ENCODE peak calls at places on chromosome 13, in ten cellular contexts. L is activated naive CD4-positive, alpha-beta T cell; J is T-helper 2 cell treated with Interferon-gamma antibody and Interleukin-4, amounts not matched to agents 5 μg/mL and 100 μg/mL, for 36 hours; U is Daoy; V is A172; E is Calu3; X is choroid plexus epithelial cell; W is erythroblast; M is HFF-Myc; P is HCEC 1CT. R is an unnamed sample.

GRCh38 chr13:76991432-76991795 is 467 bp upstream of the CLN5 start:
- DNase-seq in L (peak; percentile 36), J (peak; percentile 72), U (peak; percentile 47), V (peak; percentile 11), E (no peak), X (no peak), W (no peak), M (no peak), P (no peak), R (no peak)

GRCh38 chr13:40480915-40481525 is 185.4 kb downstream of the FOXO1 start:
- DNase-seq in L (no peak), J (no peak), U (no peak), V (no peak), E (no peak), X (no peak), W (no peak), M (no peak), P (no peak), R (no peak)

GRCh38 chr13:67390462-67391093 is 160.4 kb upstream of the PCDH9 start:
- DNase-seq in L (no peak), J (no peak), U (no peak), V (peak; percentile 8), E (no peak), X (peak; percentile 88), W (no peak), M (no peak), P (peak; percentile 61), R (no peak)

GRCh38 chr13:29497137-29497654 is 98.3 kb downstream of the SLC7A1 start:
- DNase-seq in L (no peak), J (no peak), U (no peak), V (no peak), E (no peak), X (peak; percentile 89), W (no peak), M (no peak), P (no peak), R (peak; percentile 58)

GRCh38 chr13:38566023-38566422 is 120.9 kb upstream of the FREM2 start:
- DNase-seq in L (no peak), J (no peak), U (no peak), V (no peak), E (no peak), X (no peak), W (no peak), M (no peak), P (no peak), R (no peak)

GRCh38 chr13:95039415-95039814 is 261.8 kb downstream of the ABCC4 start:
- DNase-seq in L (no peak), J (no peak), U (no peak), V (no peak), E (no peak), X (peak; percentile 61), W (no peak), M (no peak), P (peak; percentile 10), R (no peak)

GRCh38 chr13:51645154-51645650 is 60.9 kb downstream of the WDFY2 start:
- DNase-seq in L (no peak), J (no peak), U (peak; percentile 22), V (peak; percentile 24), E (no peak), X (peak; percentile 92), W (peak; percentile 6), M (no peak), P (peak; percentile 68), R (peak; percentile 84)

GRCh38 chr13:50365683-50366391 is 350.6 kb downstream of the KCNRG start:
- DNase-seq in L (no peak), J (peak; percentile 72), U (peak; percentile 63), V (peak; percentile 41), E (peak; percentile 68), X (peak; percentile 23), W (no peak), M (no peak), P (no peak), R (no peak)

GRCh38 chr13:44165895-44166496 is 207.6 kb upstream of the SERP2 start:
- DNase-seq in L (no peak), J (no peak), U (no peak), V (no peak), E (no peak), X (no peak), W (no peak), M (no peak), P (no peak), R (peak; percentile 22)

GRCh38 chr13:87999141-87999765 is 328.1 kb downstream of the SLITRK5 start:
- DNase-seq in L (no peak), J (no peak), U (no peak), V (peak; percentile 87), E (no peak), X (peak; percentile 51), W (no peak), M (no peak), P (peak; percentile 65), R (peak; percentile 67)

GRCh38 chr13:40653558-40654318 is 12.7 kb downstream of the FOXO1 start:
- DNase-seq in L (no peak), J (no peak), U (no peak), V (no peak), E (no peak), X (no peak), W (no peak), M (no peak), P (no peak), R (peak; percentile 79)

GRCh38 chr13:84609716-84610115 is 727.4 kb upstream of the SLITRK1 start:
- DNase-seq in L (no peak), J (no peak), U (no peak), V (peak; percentile 4), E (no peak), X (peak; percentile 52), W (no peak), M (no peak), P (peak; percentile 80), R (no peak)

GRCh38 chr13:113585828-113586355 is 1.3 kb downstream of the TFDP1 start:
- DNase-seq in L (no peak), J (no peak), U (no peak), V (no peak), E (no peak), X (peak; percentile 13), W (peak; percentile 77), M (no peak), P (no peak), R (no peak)

GRCh38 chr13:113903361-113903760 is 39.5 kb upstream of the GAS6 start:
- DNase-seq in L (no peak), J (no peak), U (no peak), V (no peak), E (no peak), X (no peak), W (no peak), M (no peak), P (peak; percentile 58), R (no peak)

GRCh38 chr13:110298566-110299321 is 8.2 kb downstream of the COL4A1 start:
- DNase-seq in L (no peak), J (peak; percentile 46), U (no peak), V (no peak), E (no peak), X (peak; percentile 69), W (no peak), M (no peak), P (no peak), R (peak; percentile 72)

GRCh38 chr13:21683034-21683733 is 12.3 kb downstream of the FGF9 start:
- DNase-seq in L (no peak), J (no peak), U (peak; percentile 89), V (peak; percentile 88), E (no peak), X (no peak), W (no peak), M (no peak), P (peak; percentile 67), R (no peak)

GRCh38 chr13:47306991-47307390 is 410.1 kb upstream of the HTR2A start:
- DNase-seq in L (no peak), J (no peak), U (no peak), V (no peak), E (no peak), X (peak; percentile 13), W (no peak), M (no peak), P (no peak), R (no peak)

GRCh38 chr13:113589961-113590339 is 5.4 kb downstream of the TFDP1 start:
- DNase-seq in L (no peak), J (no peak), U (no peak), V (no peak), E (no peak), X (no peak), W (no peak), M (no peak), P (no peak), R (no peak)

GRCh38 chr13:74907788-74908187 is 574.2 kb downstream of the TBC1D4 start:
- DNase-seq in L (no peak), J (no peak), U (no peak), V (no peak), E (no peak), X (no peak), W (no peak), M (no peak), P (no peak), R (no peak)

GRCh38 chr13:36806102-36806501 is 12.9 kb upstream of the RFXAP start:
- DNase-seq in L (no peak), J (no peak), U (no peak), V (no peak), E (no peak), X (no peak), W (no peak), M (no peak), P (no peak), R (no peak)

GRCh38 chr13:66128692-66129269 is 1101.4 kb downstream of the PCDH9 start:
- DNase-seq in L (no peak), J (no peak), U (no peak), V (no peak), E (no peak), X (no peak), W (no peak), M (no peak), P (no peak), R (no peak)

GRCh38 chr13:91154954-91155353 is 192.5 kb upstream of the MIR17HG start:
- DNase-seq in L (no peak), J (no peak), U (no peak), V (no peak), E (no peak), X (no peak), W (no peak), M (no peak), P (no peak), R (peak; percentile 50)

GRCh38 chr13:52738719-52739467 is 727 bp downstream of the CNMD start:
- DNase-seq in L (peak; percentile 1), J (no peak), U (peak; percentile 27), V (no peak), E (no peak), X (no peak), W (peak; percentile 44), M (no peak), P (no peak), R (peak; percentile 62)

GRCh38 chr13:51453959-51454703 is 1.3 kb upstream of the INTS6 start:
- DNase-seq in L (no peak), J (peak; percentile 50), U (peak; percentile 7), V (peak; percentile 4), E (no peak), X (peak; percentile 42), W (peak; percentile 81), M (no peak), P (no peak), R (peak; percentile 61)

R was measured in mesendoderm.